ENCODE peak calls at places on chromosomes 4 and X, in seven cellular contexts. One of them, this sample, is unnamed.

GRCh38 chrX:117538441-117539418 is 577.9 kb downstream of the KLHL13 start:
- DNase-seq in GM10248: no peak
- DNase-seq in renal cortical epithelial cell: peak
- DNase-seq in activated T-cell treated with anti-CD3 and anti-CD28 coated beads for 1 hour: no peak
- DNase-seq in nephron progenitor cell: no peak
- DNase-seq in endothelial cell: no peak
- DNase-seq in activated T-helper 9 cell treated with anti-CD3 and anti-CD28 coated beads, Interleukin-2, amount 50 U/mL, for 16 hours: no peak
- DNase-seq in this sample: peak

GRCh38 chrX:47646636-47647035 is 3.7 kb downstream of the ELK1 start:
- DNase-seq in GM10248: no peak
- DNase-seq in renal cortical epithelial cell: no peak
- DNase-seq in activated T-cell treated with anti-CD3 and anti-CD28 coated beads for 1 hour: no peak
- DNase-seq in nephron progenitor cell: no peak
- DNase-seq in endothelial cell: no peak
- DNase-seq in activated T-helper 9 cell treated with anti-CD3 and anti-CD28 coated beads, Interleukin-2, amount 50 U/mL, for 16 hours: no peak
- DNase-seq in this sample: no peak

GRCh38 chr4:56315041-56315440 is 72.2 kb downstream of the AASDH start:
- DNase-seq in GM10248: no peak
- DNase-seq in renal cortical epithelial cell: no peak
- DNase-seq in activated T-cell treated with anti-CD3 and anti-CD28 coated beads for 1 hour: no peak
- DNase-seq in nephron progenitor cell: no peak
- DNase-seq in endothelial cell: no peak
- DNase-seq in activated T-helper 9 cell treated with anti-CD3 and anti-CD28 coated beads, Interleukin-2, amount 50 U/mL, for 16 hours: no peak
- DNase-seq in this sample: no peak

GRCh38 chr4:87266986-87267385 is 46.6 kb upstream of the KLHL8 start:
- DNase-seq in GM10248: no peak
- DNase-seq in renal cortical epithelial cell: no peak
- DNase-seq in activated T-cell treated with anti-CD3 and anti-CD28 coated beads for 1 hour: no peak
- DNase-seq in nephron progenitor cell: no peak
- DNase-seq in endothelial cell: no peak
- DNase-seq in activated T-helper 9 cell treated with anti-CD3 and anti-CD28 coated beads, Interleukin-2, amount 50 U/mL, for 16 hours: no peak
- DNase-seq in this sample: no peak

GRCh38 chrX:44891642-44892041 is 18.7 kb downstream of the KDM6A start:
- DNase-seq in GM10248: no peak
- DNase-seq in renal cortical epithelial cell: no peak
- DNase-seq in activated T-cell treated with anti-CD3 and anti-CD28 coated beads for 1 hour: no peak
- DNase-seq in nephron progenitor cell: no peak
- DNase-seq in endothelial cell: no peak
- DNase-seq in activated T-helper 9 cell treated with anti-CD3 and anti-CD28 coated beads, Interleukin-2, amount 50 U/mL, for 16 hours: no peak
- DNase-seq in this sample: no peak

GRCh38 chr4:3073158-3074077 is 920 bp downstream of the HTT-AS start:
- DNase-seq in GM10248: no peak
- DNase-seq in renal cortical epithelial cell: no peak
- DNase-seq in activated T-cell treated with anti-CD3 and anti-CD28 coated beads for 1 hour: no peak
- DNase-seq in nephron progenitor cell: no peak
- DNase-seq in endothelial cell: peak
- DNase-seq in activated T-helper 9 cell treated with anti-CD3 and anti-CD28 coated beads, Interleukin-2, amount 50 U/mL, for 16 hours: peak
- DNase-seq in this sample: peak

GRCh38 chr4:127781303-127782024 is 658 bp upstream of the HSPA4L start:
- DNase-seq in GM10248: no peak
- DNase-seq in renal cortical epithelial cell: no peak
- DNase-seq in activated T-cell treated with anti-CD3 and anti-CD28 coated beads for 1 hour: no peak
- DNase-seq in nephron progenitor cell: no peak
- DNase-seq in endothelial cell: no peak
- DNase-seq in activated T-helper 9 cell treated with anti-CD3 and anti-CD28 coated beads, Interleukin-2, amount 50 U/mL, for 16 hours: no peak
- DNase-seq in this sample: peak

GRCh38 chr4:85132117-85132516 is 165.6 kb upstream of the WDFY3 start:
- DNase-seq in GM10248: no peak
- DNase-seq in renal cortical epithelial cell: no peak
- DNase-seq in activated T-cell treated with anti-CD3 and anti-CD28 coated beads for 1 hour: no peak
- DNase-seq in nephron progenitor cell: no peak
- DNase-seq in endothelial cell: no peak
- DNase-seq in activated T-helper 9 cell treated with anti-CD3 and anti-CD28 coated beads, Interleukin-2, amount 50 U/mL, for 16 hours: no peak
- DNase-seq in this sample: no peak

GRCh38 chr4:104907991-104908390 is 238.7 kb upstream of the TET2 start:
- DNase-seq in GM10248: no peak
- DNase-seq in renal cortical epithelial cell: no peak
- DNase-seq in activated T-cell treated with anti-CD3 and anti-CD28 coated beads for 1 hour: no peak
- DNase-seq in nephron progenitor cell: no peak
- DNase-seq in endothelial cell: no peak
- DNase-seq in activated T-helper 9 cell treated with anti-CD3 and anti-CD28 coated beads, Interleukin-2, amount 50 U/mL, for 16 hours: no peak
- DNase-seq in this sample: no peak

GRCh38 chr4:145536044-145536443 is 54.4 kb downstream of the SMAD1 start:
- DNase-seq in GM10248: no peak
- DNase-seq in renal cortical epithelial cell: no peak
- DNase-seq in activated T-cell treated with anti-CD3 and anti-CD28 coated beads for 1 hour: no peak
- DNase-seq in nephron progenitor cell: no peak
- DNase-seq in endothelial cell: no peak
- DNase-seq in activated T-helper 9 cell treated with anti-CD3 and anti-CD28 coated beads, Interleukin-2, amount 50 U/mL, for 16 hours: no peak
- DNase-seq in this sample: no peak

GRCh38 chr4:121100093-121100775 is 27.9 kb upstream of the NDNF start:
- DNase-seq in GM10248: no peak
- DNase-seq in renal cortical epithelial cell: no peak
- DNase-seq in activated T-cell treated with anti-CD3 and anti-CD28 coated beads for 1 hour: no peak
- DNase-seq in nephron progenitor cell: no peak
- DNase-seq in endothelial cell: no peak
- DNase-seq in activated T-helper 9 cell treated with anti-CD3 and anti-CD28 coated beads, Interleukin-2, amount 50 U/mL, for 16 hours: no peak
- DNase-seq in this sample: no peak

GRCh38 chr4:7240341-7240740 is 48.0 kb downstream of the SORCS2 start:
- DNase-seq in GM10248: no peak
- DNase-seq in renal cortical epithelial cell: no peak
- DNase-seq in activated T-cell treated with anti-CD3 and anti-CD28 coated beads for 1 hour: no peak
- DNase-seq in nephron progenitor cell: no peak
- DNase-seq in endothelial cell: no peak
- DNase-seq in activated T-helper 9 cell treated with anti-CD3 and anti-CD28 coated beads, Interleukin-2, amount 50 U/mL, for 16 hours: no peak
- DNase-seq in this sample: no peak

GRCh38 chrX:78024349-78025108 is 55.1 kb upstream of the PGAM4 start:
- DNase-seq in GM10248: peak
- DNase-seq in renal cortical epithelial cell: no peak
- DNase-seq in activated T-cell treated with anti-CD3 and anti-CD28 coated beads for 1 hour: no peak
- DNase-seq in nephron progenitor cell: no peak
- DNase-seq in endothelial cell: peak
- DNase-seq in activated T-helper 9 cell treated with anti-CD3 and anti-CD28 coated beads, Interleukin-2, amount 50 U/mL, for 16 hours: no peak
- DNase-seq in this sample: no peak

GRCh38 chrX:97524997-97525396 is 641.3 kb downstream of the RPA4 start:
- DNase-seq in GM10248: no peak
- DNase-seq in renal cortical epithelial cell: peak
- DNase-seq in activated T-cell treated with anti-CD3 and anti-CD28 coated beads for 1 hour: no peak
- DNase-seq in nephron progenitor cell: no peak
- DNase-seq in endothelial cell: peak
- DNase-seq in activated T-helper 9 cell treated with anti-CD3 and anti-CD28 coated beads, Interleukin-2, amount 50 U/mL, for 16 hours: no peak
- DNase-seq in this sample: no peak

GRCh38 chr4:43763029-43763610 is 685.5 kb downstream of the KCTD8 start:
- DNase-seq in GM10248: no peak
- DNase-seq in renal cortical epithelial cell: no peak
- DNase-seq in activated T-cell treated with anti-CD3 and anti-CD28 coated beads for 1 hour: no peak
- DNase-seq in nephron progenitor cell: peak
- DNase-seq in endothelial cell: no peak
- DNase-seq in activated T-helper 9 cell treated with anti-CD3 and anti-CD28 coated beads, Interleukin-2, amount 50 U/mL, for 16 hours: no peak
- DNase-seq in this sample: peak

GRCh38 chr4:40840985-40841571 is 91.3 kb downstream of the NSUN7 start:
- DNase-seq in GM10248: peak
- DNase-seq in renal cortical epithelial cell: peak
- DNase-seq in activated T-cell treated with anti-CD3 and anti-CD28 coated beads for 1 hour: peak
- DNase-seq in nephron progenitor cell: peak
- DNase-seq in endothelial cell: peak
- DNase-seq in activated T-helper 9 cell treated with anti-CD3 and anti-CD28 coated beads, Interleukin-2, amount 50 U/mL, for 16 hours: peak
- DNase-seq in this sample: peak

GRCh38 chr4:8725071-8725841 is 132.7 kb downstream of the CPZ start:
- DNase-seq in GM10248: no peak
- DNase-seq in renal cortical epithelial cell: no peak
- DNase-seq in activated T-cell treated with anti-CD3 and anti-CD28 coated beads for 1 hour: no peak
- DNase-seq in nephron progenitor cell: no peak
- DNase-seq in endothelial cell: no peak
- DNase-seq in activated T-helper 9 cell treated with anti-CD3 and anti-CD28 coated beads, Interleukin-2, amount 50 U/mL, for 16 hours: no peak
- DNase-seq in this sample: peak

GRCh38 chr4:20085653-20086052 is 166.1 kb upstream of the SLIT2 start:
- DNase-seq in GM10248: no peak
- DNase-seq in renal cortical epithelial cell: no peak
- DNase-seq in activated T-cell treated with anti-CD3 and anti-CD28 coated beads for 1 hour: no peak
- DNase-seq in nephron progenitor cell: no peak
- DNase-seq in endothelial cell: no peak
- DNase-seq in activated T-helper 9 cell treated with anti-CD3 and anti-CD28 coated beads, Interleukin-2, amount 50 U/mL, for 16 hours: no peak
- DNase-seq in this sample: no peak

GRCh38 chr4:151563194-151563593 is 154.2 kb downstream of the FHIP1A start:
- DNase-seq in GM10248: no peak
- DNase-seq in renal cortical epithelial cell: peak
- DNase-seq in activated T-cell treated with anti-CD3 and anti-CD28 coated beads for 1 hour: no peak
- DNase-seq in nephron progenitor cell: no peak
- DNase-seq in endothelial cell: no peak
- DNase-seq in activated T-helper 9 cell treated with anti-CD3 and anti-CD28 coated beads, Interleukin-2, amount 50 U/mL, for 16 hours: no peak
- DNase-seq in this sample: no peak

GRCh38 chr4:82623284-82623683 is 61.5 kb upstream of the TMEM150C start:
- DNase-seq in GM10248: no peak
- DNase-seq in renal cortical epithelial cell: no peak
- DNase-seq in activated T-cell treated with anti-CD3 and anti-CD28 coated beads for 1 hour: no peak
- DNase-seq in nephron progenitor cell: no peak
- DNase-seq in endothelial cell: no peak
- DNase-seq in activated T-helper 9 cell treated with anti-CD3 and anti-CD28 coated beads, Interleukin-2, amount 50 U/mL, for 16 hours: no peak
- DNase-seq in this sample: no peak

GRCh38 chr4:3304831-3305609 is 12.2 kb downstream of the RGS12 start:
- DNase-seq in GM10248: no peak
- DNase-seq in renal cortical epithelial cell: peak
- DNase-seq in activated T-cell treated with anti-CD3 and anti-CD28 coated beads for 1 hour: no peak
- DNase-seq in nephron progenitor cell: no peak
- DNase-seq in endothelial cell: no peak
- DNase-seq in activated T-helper 9 cell treated with anti-CD3 and anti-CD28 coated beads, Interleukin-2, amount 50 U/mL, for 16 hours: no peak
- DNase-seq in this sample: peak

GRCh38 chr4:181548873-181549541 is 694.2 kb upstream of the TENM3 start:
- DNase-seq in GM10248: no peak
- DNase-seq in renal cortical epithelial cell: no peak
- DNase-seq in activated T-cell treated with anti-CD3 and anti-CD28 coated beads for 1 hour: no peak
- DNase-seq in nephron progenitor cell: no peak
- DNase-seq in endothelial cell: no peak
- DNase-seq in activated T-helper 9 cell treated with anti-CD3 and anti-CD28 coated beads, Interleukin-2, amount 50 U/mL, for 16 hours: no peak
- DNase-seq in this sample: no peak

GRCh38 chrX:111168314-111168713 is 72.3 kb downstream of the PAK3 start:
- DNase-seq in GM10248: no peak
- DNase-seq in renal cortical epithelial cell: peak
- DNase-seq in activated T-cell treated with anti-CD3 and anti-CD28 coated beads for 1 hour: no peak
- DNase-seq in nephron progenitor cell: peak
- DNase-seq in endothelial cell: peak
- DNase-seq in activated T-helper 9 cell treated with anti-CD3 and anti-CD28 coated beads, Interleukin-2, amount 50 U/mL, for 16 hours: no peak
- DNase-seq in this sample: peak

GRCh38 chr4:30619679-30620078 is 100.5 kb upstream of the PCDH7 start:
- DNase-seq in GM10248: no peak
- DNase-seq in renal cortical epithelial cell: no peak
- DNase-seq in activated T-cell treated with anti-CD3 and anti-CD28 coated beads for 1 hour: no peak
- DNase-seq in nephron progenitor cell: no peak
- DNase-seq in endothelial cell: no peak
- DNase-seq in activated T-helper 9 cell treated with anti-CD3 and anti-CD28 coated beads, Interleukin-2, amount 50 U/mL, for 16 hours: no peak
- DNase-seq in this sample: no peak

GRCh38 chr4:135177323-135177722 is 975.7 kb upstream of the PABPC4L start:
- DNase-seq in GM10248: no peak
- DNase-seq in renal cortical epithelial cell: no peak
- DNase-seq in activated T-cell treated with anti-CD3 and anti-CD28 coated beads for 1 hour: no peak
- DNase-seq in nephron progenitor cell: no peak
- DNase-seq in endothelial cell: no peak
- DNase-seq in activated T-helper 9 cell treated with anti-CD3 and anti-CD28 coated beads, Interleukin-2, amount 50 U/mL, for 16 hours: no peak
- DNase-seq in this sample: no peak

GRCh38 chr4:101921370-101921769 is 130.8 kb downstream of the BANK1 start:
- DNase-seq in GM10248: no peak
- DNase-seq in renal cortical epithelial cell: no peak
- DNase-seq in activated T-cell treated with anti-CD3 and anti-CD28 coated beads for 1 hour: no peak
- DNase-seq in nephron progenitor cell: no peak
- DNase-seq in endothelial cell: no peak
- DNase-seq in activated T-helper 9 cell treated with anti-CD3 and anti-CD28 coated beads, Interleukin-2, amount 50 U/mL, for 16 hours: no peak
- DNase-seq in this sample: no peak

GRCh38 chrX:71846429-71846828 is 64.2 kb upstream of the NHSL2 start:
- DNase-seq in GM10248: no peak
- DNase-seq in renal cortical epithelial cell: peak
- DNase-seq in activated T-cell treated with anti-CD3 and anti-CD28 coated beads for 1 hour: no peak
- DNase-seq in nephron progenitor cell: no peak
- DNase-seq in endothelial cell: no peak
- DNase-seq in activated T-helper 9 cell treated with anti-CD3 and anti-CD28 coated beads, Interleukin-2, amount 50 U/mL, for 16 hours: no peak
- DNase-seq in this sample: no peak

GRCh38 chrX:15515931-15516330 is 15.3 kb downstream of the BMX start:
- DNase-seq in GM10248: no peak
- DNase-seq in renal cortical epithelial cell: no peak
- DNase-seq in activated T-cell treated with anti-CD3 and anti-CD28 coated beads for 1 hour: no peak
- DNase-seq in nephron progenitor cell: no peak
- DNase-seq in endothelial cell: peak
- DNase-seq in activated T-helper 9 cell treated with anti-CD3 and anti-CD28 coated beads, Interleukin-2, amount 50 U/mL, for 16 hours: no peak
- DNase-seq in this sample: no peak

GRCh38 chr4:54110019-54110416 is 10.1 kb downstream of the GSX2 start:
- DNase-seq in GM10248: no peak
- DNase-seq in renal cortical epithelial cell: no peak
- DNase-seq in activated T-cell treated with anti-CD3 and anti-CD28 coated beads for 1 hour: no peak
- DNase-seq in nephron progenitor cell: no peak
- DNase-seq in endothelial cell: no peak
- DNase-seq in activated T-helper 9 cell treated with anti-CD3 and anti-CD28 coated beads, Interleukin-2, amount 50 U/mL, for 16 hours: no peak
- DNase-seq in this sample: no peak

GRCh38 chr4:113303315-113303714 is 253.9 kb downstream of the ANK2 start:
- DNase-seq in GM10248: no peak
- DNase-seq in renal cortical epithelial cell: no peak
- DNase-seq in activated T-cell treated with anti-CD3 and anti-CD28 coated beads for 1 hour: no peak
- DNase-seq in nephron progenitor cell: no peak
- DNase-seq in endothelial cell: no peak
- DNase-seq in activated T-helper 9 cell treated with anti-CD3 and anti-CD28 coated beads, Interleukin-2, amount 50 U/mL, for 16 hours: no peak
- DNase-seq in this sample: no peak

GRCh38 chr4:39043058-39043696 is 11.0 kb upstream of the TMEM156 start:
- DNase-seq in GM10248: no peak
- DNase-seq in renal cortical epithelial cell: peak
- DNase-seq in activated T-cell treated with anti-CD3 and anti-CD28 coated beads for 1 hour: no peak
- DNase-seq in nephron progenitor cell: no peak
- DNase-seq in endothelial cell: no peak
- DNase-seq in activated T-helper 9 cell treated with anti-CD3 and anti-CD28 coated beads, Interleukin-2, amount 50 U/mL, for 16 hours: no peak
- DNase-seq in this sample: no peak

GRCh38 chrX:53550756-53551463 is 116.7 kb upstream of the HSD17B10 start:
- DNase-seq in GM10248: no peak
- DNase-seq in renal cortical epithelial cell: no peak
- DNase-seq in activated T-cell treated with anti-CD3 and anti-CD28 coated beads for 1 hour: no peak
- DNase-seq in nephron progenitor cell: no peak
- DNase-seq in endothelial cell: no peak
- DNase-seq in activated T-helper 9 cell treated with anti-CD3 and anti-CD28 coated beads, Interleukin-2, amount 50 U/mL, for 16 hours: no peak
- DNase-seq in this sample: no peak

GRCh38 chr4:7301846-7302630 is 109.7 kb downstream of the SORCS2 start:
- DNase-seq in GM10248: no peak
- DNase-seq in renal cortical epithelial cell: no peak
- DNase-seq in activated T-cell treated with anti-CD3 and anti-CD28 coated beads for 1 hour: no peak
- DNase-seq in nephron progenitor cell: no peak
- DNase-seq in endothelial cell: no peak
- DNase-seq in activated T-helper 9 cell treated with anti-CD3 and anti-CD28 coated beads, Interleukin-2, amount 50 U/mL, for 16 hours: no peak
- DNase-seq in this sample: no peak

GRCh38 chr4:74543983-74544382 is 99.0 kb downstream of the AREG start:
- DNase-seq in GM10248: no peak
- DNase-seq in renal cortical epithelial cell: peak
- DNase-seq in activated T-cell treated with anti-CD3 and anti-CD28 coated beads for 1 hour: no peak
- DNase-seq in nephron progenitor cell: no peak
- DNase-seq in endothelial cell: no peak
- DNase-seq in activated T-helper 9 cell treated with anti-CD3 and anti-CD28 coated beads, Interleukin-2, amount 50 U/mL, for 16 hours: no peak
- DNase-seq in this sample: no peak

GRCh38 chr4:179325181-179325580 is 1882.9 kb upstream of the AGA start:
- DNase-seq in GM10248: no peak
- DNase-seq in renal cortical epithelial cell: no peak
- DNase-seq in activated T-cell treated with anti-CD3 and anti-CD28 coated beads for 1 hour: no peak
- DNase-seq in nephron progenitor cell: no peak
- DNase-seq in endothelial cell: no peak
- DNase-seq in activated T-helper 9 cell treated with anti-CD3 and anti-CD28 coated beads, Interleukin-2, amount 50 U/mL, for 16 hours: no peak
- DNase-seq in this sample: no peak

GRCh38 chr4:126701756-126702155 is 931.0 kb upstream of the INTU start:
- DNase-seq in GM10248: no peak
- DNase-seq in renal cortical epithelial cell: no peak
- DNase-seq in activated T-cell treated with anti-CD3 and anti-CD28 coated beads for 1 hour: no peak
- DNase-seq in nephron progenitor cell: no peak
- DNase-seq in endothelial cell: no peak
- DNase-seq in activated T-helper 9 cell treated with anti-CD3 and anti-CD28 coated beads, Interleukin-2, amount 50 U/mL, for 16 hours: no peak
- DNase-seq in this sample: no peak

GRCh38 chrX:148928803-148929202 is 428.4 kb downstream of the AFF2 start:
- DNase-seq in GM10248: no peak
- DNase-seq in renal cortical epithelial cell: no peak
- DNase-seq in activated T-cell treated with anti-CD3 and anti-CD28 coated beads for 1 hour: no peak
- DNase-seq in nephron progenitor cell: no peak
- DNase-seq in endothelial cell: no peak
- DNase-seq in activated T-helper 9 cell treated with anti-CD3 and anti-CD28 coated beads, Interleukin-2, amount 50 U/mL, for 16 hours: no peak
- DNase-seq in this sample: no peak

GRCh38 chr4:34619531-34620109 is 1624.7 kb downstream of the ARAP2 start:
- DNase-seq in GM10248: no peak
- DNase-seq in renal cortical epithelial cell: no peak
- DNase-seq in activated T-cell treated with anti-CD3 and anti-CD28 coated beads for 1 hour: no peak
- DNase-seq in nephron progenitor cell: no peak
- DNase-seq in endothelial cell: no peak
- DNase-seq in activated T-helper 9 cell treated with anti-CD3 and anti-CD28 coated beads, Interleukin-2, amount 50 U/mL, for 16 hours: no peak
- DNase-seq in this sample: peak